ENCODE peak calls at places on chromosomes 1 and 21, in eight cellular contexts. L is activated CD8-positive, alpha-beta memory T cell treated with anti-CD3 and anti-CD28 coated beads, Interleukin-2, amount 10 ng/mL, durations not matched to agents 7 days and 5 days; X is RWPE2; Y is A549; B is GM20000; A is RPMI8226; Q is MM.1S; V is mucosa of descending colon. G is an unnamed sample.

GRCh38 chr1:119947468-119947867 is 51.2 kb upstream of the ADAM30 start:
- DNase-seq in L (no peak), X (no peak), Y (no peak), B (no peak), A (no peak), Q (no peak), V (no peak), G (no peak)

GRCh38 chr1:12191242-12192032 is 24.6 kb downstream of the TNFRSF1B start:
- DNase-seq in L (no peak), X (no peak), Y (no peak), B (no peak), A (no peak), Q (no peak), V (no peak), G (no peak)

GRCh38 chr1:113517346-113517745 is 127.0 kb downstream of the MAGI3 start:
- DNase-seq in L (no peak), X (no peak), Y (no peak), B (no peak), A (no peak), Q (no peak), V (no peak), G (no peak)

GRCh38 chr1:182430263-182431068 is 19.5 kb upstream of the RGSL1 start:
- DNase-seq in L (peak; percentile 80), X (no peak), Y (no peak), B (peak; percentile 56), A (no peak), Q (peak; percentile 89), V (no peak), G (no peak)

GRCh38 chr1:210291786-210292275 is 36.9 kb upstream of the HHAT start:
- DNase-seq in L (no peak), X (no peak), Y (no peak), B (no peak), A (no peak), Q (no peak), V (no peak), G (no peak)

GRCh38 chr1:19949016-19949415 is 25.6 kb upstream of the PLA2G2E start:
- DNase-seq in L (no peak), X (peak; percentile 78), Y (peak; percentile 8), B (no peak), A (no peak), Q (no peak), V (no peak), G (no peak)

GRCh38 chr1:51341876-51342496 is 11.6 kb upstream of the TTC39A start:
- DNase-seq in L (no peak), X (no peak), Y (no peak), B (peak; percentile 78), A (no peak), Q (no peak), V (no peak), G (no peak)

GRCh38 chr1:247407180-247407616 is 8.8 kb upstream of the NLRP3 start:
- DNase-seq in L (peak; percentile 75), X (no peak), Y (no peak), B (peak; percentile 66), A (peak; percentile 40), Q (no peak), V (peak; percentile 76), G (no peak)

GRCh38 chr1:234509457-234510328 is 30.7 kb upstream of the TARBP1 start:
- DNase-seq in L (no peak), X (no peak), Y (no peak), B (no peak), A (no peak), Q (no peak), V (no peak), G (no peak)

GRCh38 chr1:221435510-221435909 is 306.4 kb downstream of the DUSP10 start:
- DNase-seq in L (no peak), X (no peak), Y (peak; percentile 36), B (peak; percentile 52), A (peak; percentile 41), Q (peak; percentile 77), V (no peak), G (peak; percentile 13)

GRCh38 chr1:21290546-21290944 is 282 bp upstream of the ECE1 start:
- DNase-seq in L (peak; percentile 46), X (no peak), Y (peak; percentile 43), B (peak; percentile 89), A (peak; percentile 90), Q (peak; percentile 68), V (no peak), G (no peak)

GRCh38 chr1:153150846-153151245 is at the start of gene SPRR2G:
- DNase-seq in L (no peak), X (no peak), Y (no peak), B (no peak), A (no peak), Q (no peak), V (no peak), G (no peak)

GRCh38 chr1:94236630-94237290 is 624 bp downstream of the ARHGAP29 start:
- DNase-seq in L (no peak), X (no peak), Y (no peak), B (no peak), A (no peak), Q (peak; percentile 24), V (no peak), G (no peak)

GRCh38 chr1:47944561-47944960 is 52.6 kb downstream of the TRABD2B start:
- DNase-seq in L (no peak), X (no peak), Y (no peak), B (no peak), A (no peak), Q (no peak), V (no peak), G (no peak)

GRCh38 chr1:206788487-206789050 is 16.3 kb upstream of the IL10 start:
- DNase-seq in L (no peak), X (no peak), Y (no peak), B (no peak), A (no peak), Q (no peak), V (no peak), G (no peak)

GRCh38 chr1:1879942-1880341 is 10.9 kb downstream of the GNB1 start:
- DNase-seq in L (no peak), X (no peak), Y (no peak), B (no peak), A (no peak), Q (no peak), V (no peak), G (no peak)

GRCh38 chr1:215845224-215845902 is 278.3 kb downstream of the KCTD3 start:
- DNase-seq in L (no peak), X (no peak), Y (no peak), B (no peak), A (no peak), Q (no peak), V (no peak), G (no peak)

GRCh38 chr1:234573711-234574299 is 36.2 kb downstream of the IRF2BP2 start:
- DNase-seq in L (no peak), X (no peak), Y (no peak), B (no peak), A (no peak), Q (no peak), V (no peak), G (peak; percentile 50)

GRCh38 chr21:34345091-34345871 is 18.5 kb upstream of the KCNE2 start:
- DNase-seq in L (no peak), X (no peak), Y (no peak), B (no peak), A (no peak), Q (no peak), V (no peak), G (no peak)

GRCh38 chr1:184437306-184437705 is 50.5 kb downstream of the C1orf21 start:
- DNase-seq in L (no peak), X (no peak), Y (no peak), B (no peak), A (no peak), Q (no peak), V (peak; percentile 68), G (no peak)

GRCh38 chr1:243253927-243254232 is 1.2 kb downstream of the CEP170 start:
- DNase-seq in L (no peak), X (no peak), Y (no peak), B (no peak), A (peak; percentile 9), Q (peak; percentile 24), V (no peak), G (no peak)

GRCh38 chr21:14686466-14687276 is 140.6 kb upstream of the SAMSN1 start:
- DNase-seq in L (no peak), X (no peak), Y (no peak), B (peak; percentile 20), A (peak; percentile 64), Q (peak; percentile 78), V (no peak), G (no peak)

GRCh38 chr1:150221552-150221951 is 14.4 kb downstream of the ANP32E start:
- DNase-seq in L (no peak), X (no peak), Y (peak; percentile 36), B (no peak), A (peak; percentile 43), Q (peak; percentile 37), V (no peak), G (peak; percentile 39)

GRCh38 chr1:206685256-206685748 is 597 bp downstream of the MAPKAPK2 start:
- DNase-seq in L (peak; percentile 61), X (no peak), Y (peak; percentile 39), B (peak; percentile 68), A (peak; percentile 38), Q (peak; percentile 46), V (peak; percentile 66), G (peak; percentile 73)

GRCh38 chr1:81439046-81439823 is 361.5 kb upstream of the ADGRL2 start:
- DNase-seq in L (no peak), X (no peak), Y (no peak), B (peak; percentile 8), A (no peak), Q (no peak), V (no peak), G (no peak)